ENCODE peak calls at places on chromosomes 13 and 19, in six cellular contexts. M is astrocyte, E is endodermal cell, H is stomach, P is tibial nerve, C is tibial artery. O is an unnamed sample.

GRCh38 chr13:28531956-28532225 is 37.0 kb upstream of the FLT1 start:
- DNase-seq in M (no peak), E (no peak), H (no peak), P (no peak), C (no peak), O (no peak)

GRCh38 chr19:33686246-33686645 is 64.5 kb downstream of the CHST8 start:
- DNase-seq in M (no peak), E (no peak), H (no peak), P (no peak), C (no peak), O (no peak)

GRCh38 chr13:84645196-84646071 is 763.2 kb upstream of the SLITRK1 start:
- DNase-seq in M (peak), E (no peak), H (no peak), P (no peak), C (no peak), O (no peak)

GRCh38 chr19:47489072-47489914 is 5.3 kb upstream of the KPTN start:
- DNase-seq in M (no peak), E (no peak), H (no peak), P (no peak), C (no peak), O (peak)

GRCh38 chr13:21435710-21436151 is 23.4 kb downstream of the ZDHHC20 start:
- DNase-seq in M (peak), E (no peak), H (peak), P (no peak), C (peak), O (peak)

GRCh38 chr19:10290439-10290875 is 705 bp downstream of the ICAM5 start:
- DNase-seq in M (no peak), E (peak), H (no peak), P (no peak), C (no peak), O (no peak)

GRCh38 chr19:1538978-1539377 is 15.1 kb downstream of the PLK5 start:
- DNase-seq in M (no peak), E (no peak), H (no peak), P (no peak), C (no peak), O (no peak)

GRCh38 chr19:10929402-10929794 is 787 bp downstream of the TIMM29 start:
- DNase-seq in M (no peak), E (no peak), H (no peak), P (no peak), C (no peak), O (no peak)

GRCh38 chr13:80196756-80197155 is 144.2 kb downstream of the SPRY2 start:
- DNase-seq in M (no peak), E (no peak), H (no peak), P (no peak), C (no peak), O (no peak)

GRCh38 chr19:6613711-6614110 is 22.8 kb upstream of the CD70 start:
- DNase-seq in M (peak), E (no peak), H (no peak), P (no peak), C (no peak), O (no peak)

GRCh38 chr19:31592456-31592855 is 243.2 kb upstream of the TSHZ3 start:
- DNase-seq in M (no peak), E (peak), H (no peak), P (no peak), C (no peak), O (no peak)

GRCh38 chr19:40523322-40524047 is 53.2 kb upstream of the SHKBP1 start:
- DNase-seq in M (peak), E (peak), H (peak), P (no peak), C (peak), O (peak)

GRCh38 chr19:409006-409514 is at the start of gene C2CD4C:
- DNase-seq in M (no peak), E (peak), H (no peak), P (peak), C (no peak), O (peak)

GRCh38 chr19:35848919-35849505 is 3.3 kb downstream of the NPHS1 start:
- DNase-seq in M (no peak), E (no peak), H (no peak), P (no peak), C (no peak), O (no peak)

GRCh38 chr19:2634960-2635359 is 67.5 kb downstream of the GNG7 start:
- DNase-seq in M (no peak), E (no peak), H (no peak), P (no peak), C (no peak), O (no peak)

GRCh38 chr13:27634791-27635190 is 13.1 kb downstream of the POLR1D start:
- DNase-seq in M (no peak), E (no peak), H (no peak), P (no peak), C (no peak), O (no peak)

GRCh38 chr13:36357692-36358091 is 11.5 kb upstream of the SPART start:
- DNase-seq in M (peak), E (no peak), H (no peak), P (peak), C (peak), O (no peak)

GRCh38 chr19:40808497-40808896 is 9.5 kb downstream of the EGLN2 start:
- DNase-seq in M (no peak), E (no peak), H (no peak), P (no peak), C (no peak), O (no peak)

GRCh38 chr13:102309110-102309509 is 92.7 kb downstream of the FGF14 start:
- DNase-seq in M (no peak), E (no peak), H (no peak), P (no peak), C (no peak), O (peak)

GRCh38 chr13:94115054-94115453 is 364.4 kb downstream of the DCT start:
- DNase-seq in M (no peak), E (no peak), H (no peak), P (no peak), C (no peak), O (no peak)

GRCh38 chr13:23418776-23419683 is 14.5 kb downstream of the SACS start:
- DNase-seq in M (no peak), E (no peak), H (no peak), P (no peak), C (no peak), O (no peak)

GRCh38 chr13:47250141-47250540 is 353.3 kb upstream of the HTR2A start:
- DNase-seq in M (peak), E (no peak), H (no peak), P (no peak), C (peak), O (no peak)

GRCh38 chr19:18290250-18291018 is 9.0 kb upstream of the JUND start:
- DNase-seq in M (no peak), E (peak), H (peak), P (no peak), C (no peak), O (no peak)

GRCh38 chr19:51514866-51515481 is 13.4 kb upstream of the SIGLEC12 start:
- DNase-seq in M (peak), E (no peak), H (no peak), P (no peak), C (no peak), O (no peak)

GRCh38 chr13:106523566-106523965 is 11.9 kb downstream of the EFNB2 start:
- DNase-seq in M (no peak), E (no peak), H (no peak), P (no peak), C (no peak), O (no peak)

GRCh38 chr13:109687559-109688448 is 98.6 kb downstream of the IRS2 start:
- DNase-seq in M (no peak), E (no peak), H (no peak), P (no peak), C (no peak), O (no peak)

GRCh38 chr19:2235026-2235395 is 1.1 kb downstream of the PLEKHJ1 start:
- DNase-seq in M (no peak), E (no peak), H (no peak), P (no peak), C (no peak), O (no peak)

GRCh38 chr19:20863176-20863575 is 59.9 kb upstream of the ZNF85 start:
- DNase-seq in M (no peak), E (no peak), H (no peak), P (no peak), C (no peak), O (no peak)

GRCh38 chr13:66427330-66427990 is 802.7 kb downstream of the PCDH9 start:
- DNase-seq in M (no peak), E (no peak), H (no peak), P (no peak), C (no peak), O (no peak)

GRCh38 chr13:67224148-67224846 is 5.8 kb downstream of the PCDH9 start:
- DNase-seq in M (peak), E (peak), H (peak), P (peak), C (peak), O (peak)

GRCh38 chr19:13691569-13691968 is 72.8 kb upstream of the MRI1 start:
- DNase-seq in M (no peak), E (no peak), H (no peak), P (no peak), C (no peak), O (no peak)

GRCh38 chr13:52892925-52893324 is 44.5 kb upstream of the PCDH8 start:
- DNase-seq in M (no peak), E (peak), H (peak), P (no peak), C (no peak), O (no peak)

GRCh38 chr19:18126097-18126496 is 26.9 kb upstream of the PIK3R2 start:
- DNase-seq in M (no peak), E (no peak), H (no peak), P (no peak), C (no peak), O (no peak)

GRCh38 chr19:35462476-35462953 is 14.5 kb downstream of the FFAR2 start:
- DNase-seq in M (no peak), E (no peak), H (no peak), P (no peak), C (no peak), O (no peak)

GRCh38 chr13:84630486-84630885 is 748.2 kb upstream of the SLITRK1 start:
- DNase-seq in M (peak), E (no peak), H (no peak), P (no peak), C (no peak), O (no peak)

GRCh38 chr13:97125810-97126738 is 96.1 kb upstream of the MBNL2 start:
- DNase-seq in M (peak), E (no peak), H (no peak), P (no peak), C (no peak), O (no peak)

GRCh38 chr13:38514575-38514974 is 164.9 kb downstream of the UFM1 start:
- DNase-seq in M (no peak), E (no peak), H (no peak), P (no peak), C (no peak), O (no peak)

GRCh38 chr19:36244066-36244465 is 29.2 kb downstream of the ZNF146 start:
- DNase-seq in M (no peak), E (peak), H (no peak), P (no peak), C (no peak), O (no peak)

DNA sequence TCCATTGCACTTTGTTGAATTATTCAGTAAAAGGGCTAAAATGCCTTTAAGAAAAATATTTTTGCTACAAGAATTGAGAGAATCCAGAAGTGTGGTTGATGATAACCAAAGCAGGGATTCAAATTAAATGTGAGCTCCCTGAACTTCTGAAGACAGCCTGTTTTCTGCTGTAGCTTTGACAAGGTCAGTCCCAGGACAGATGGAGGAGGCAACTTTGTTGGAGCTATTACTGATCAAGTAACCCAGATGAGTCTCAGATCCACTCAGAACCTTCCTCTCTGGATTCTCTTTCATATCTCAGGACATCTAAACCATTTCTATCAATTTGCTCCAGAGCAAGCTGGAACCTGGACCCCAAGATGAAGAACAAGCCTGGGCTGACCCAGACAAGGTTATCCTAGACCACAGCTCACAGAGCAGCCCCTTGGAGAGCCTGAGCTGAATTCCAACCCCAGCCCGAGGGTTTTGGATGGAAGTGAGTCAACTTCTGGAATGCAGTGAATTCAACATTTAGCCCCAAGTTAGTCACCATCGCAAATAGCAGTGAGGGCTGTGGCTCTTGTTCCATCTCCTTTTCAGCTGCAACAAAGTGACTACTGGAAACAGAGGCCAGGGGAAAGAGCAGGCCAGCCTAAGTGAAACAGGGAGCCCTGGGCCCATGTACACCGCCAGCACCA is 137.8 kb upstream of the TSC22D1 start:
- DNase-seq in M (peak), E (peak), H (no peak), P (no peak), C (peak), O (no peak)
- H3K4me3 ChIP-seq in M (no peak), E (no peak), H (no peak), P (no peak), C (no peak), O (no peak)

DNA sequence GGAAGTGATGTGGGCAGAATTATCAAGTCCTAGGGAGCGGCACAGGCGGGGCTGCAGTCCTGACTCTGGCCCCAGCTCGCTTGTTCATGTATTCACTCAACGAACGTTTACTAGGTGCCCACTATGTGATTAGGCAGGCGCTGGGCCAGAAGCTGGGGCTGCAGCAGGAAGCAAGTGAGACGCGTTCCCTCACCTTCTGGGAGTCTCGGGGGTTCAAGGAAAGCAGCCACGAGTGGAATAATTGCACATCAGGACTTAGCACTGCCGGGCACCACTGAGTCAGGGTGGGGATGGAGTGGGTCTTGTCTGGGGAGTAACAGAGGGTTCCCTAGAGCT is 2.5 kb upstream of the LMTK3 start:
- DNase-seq in M (no peak), E (no peak), H (no peak), P (no peak), C (no peak), O (no peak)
- H3K4me3 ChIP-seq in M (peak), E (peak), H (peak), P (no peak), C (no peak), O (peak)

GRCh38 chr19:38266981-38267597 is 2.7 kb downstream of the SPINT2 start:
- DNase-seq in M (peak), E (no peak), H (no peak), P (no peak), C (no peak), O (no peak)
- H3K4me3 ChIP-seq in M (no peak), E (peak), H (peak), P (no peak), C (no peak), O (peak)

GRCh38 chr13:30739646-30740642 is 4.6 kb downstream of the ALOX5AP start:
- DNase-seq in M (peak), E (peak), H (peak), P (no peak), C (no peak), O (no peak)
- H3K4me3 ChIP-seq in M (peak), E (peak), H (no peak), P (peak), C (no peak), O (peak)